ENCODE peak calls at places on chromosomes 7 and 10, in nine cellular contexts. U is psoas muscle; X is HCEC 1CT; B is left ventricle myocardium inferior; D is ovary; G is stomach; N is right cardiac atrium; Z is stimulated activated CD4-positive, alpha-beta T cell treated with anti-CD3 and anti-CD28 coated beads, TNF-alpha, amount 100 ng/mL, for 24 hours; I is head of caudate nucleus. A is an unnamed sample.

GRCh38 chr7:47478017-47478344 is 103.9 kb downstream of the TNS3 start:
- DNase-seq in U (no peak), X (no peak), B (no peak), D (no peak), G (no peak), N (no peak), Z (no peak), I (no peak), A (no peak)

GRCh38 chr7:39890411-39890810 is 59.6 kb upstream of the CDK13 start:
- DNase-seq in U (no peak), X (no peak), B (no peak), D (no peak), G (no peak), N (no peak), Z (no peak), I (no peak), A (no peak)

GRCh38 chr10:62582098-62582705 is 208.0 kb downstream of the ZNF365 start:
- DNase-seq in U (no peak), X (peak; percentile 73), B (no peak), D (no peak), G (no peak), N (no peak), Z (no peak), I (no peak), A (no peak)

GRCh38 chr10:103897241-103897774 is 20.7 kb downstream of the STN1 start:
- DNase-seq in U (no peak), X (no peak), B (no peak), D (no peak), G (no peak), N (no peak), Z (no peak), I (no peak), A (no peak)

GRCh38 chr7:75842836-75843446 is 29.3 kb upstream of the CCL24 start:
- DNase-seq in U (no peak), X (peak; percentile 98), B (no peak), D (no peak), G (peak; percentile 30), N (no peak), Z (peak; percentile 15), I (no peak), A (no peak)

GRCh38 chr10:70404906-70405824 is 1.2 kb downstream of the EIF4EBP2 start:
- DNase-seq in U (peak; percentile 79), X (peak; percentile 97), B (peak; percentile 77), D (peak; percentile 78), G (peak; percentile 74), N (peak; percentile 88), Z (peak; percentile 26), I (peak; percentile 50), A (no peak)

GRCh38 chr7:157669768-157670345 is 333.1 kb downstream of the DNAJB6 start:
- DNase-seq in U (no peak), X (no peak), B (no peak), D (no peak), G (no peak), N (no peak), Z (no peak), I (peak; percentile 27), A (no peak)

GRCh38 chr10:107687702-107688101 is 523.2 kb upstream of the SORCS1 start:
- DNase-seq in U (no peak), X (no peak), B (no peak), D (no peak), G (no peak), N (no peak), Z (no peak), I (no peak), A (no peak)

GRCh38 chr10:61900829-61901783 is at the start of gene ARID5B:
- DNase-seq in U (no peak), X (peak; percentile 75), B (no peak), D (peak; percentile 39), G (peak; percentile 68), N (peak; percentile 49), Z (peak; percentile 26), I (peak; percentile 79), A (no peak)

GRCh38 chr7:152956006-152956405 is 196.5 kb downstream of the ACTR3B start:
- DNase-seq in U (no peak), X (no peak), B (no peak), D (no peak), G (no peak), N (no peak), Z (no peak), I (no peak), A (no peak)

GRCh38 chr10:90859321-90859751 is 1.5 kb upstream of the HTR7 start:
- DNase-seq in U (no peak), X (peak; percentile 87), B (no peak), D (no peak), G (no peak), N (no peak), Z (no peak), I (no peak), A (no peak)

GRCh38 chr10:126350216-126350992 is 37.9 kb downstream of the ADAM12 start:
- DNase-seq in U (peak; percentile 20), X (peak; percentile 71), B (no peak), D (no peak), G (no peak), N (peak; percentile 72), Z (no peak), I (peak; percentile 70), A (no peak)

GRCh38 chr7:24290004-24290641 is 6.1 kb downstream of the NPY start:
- DNase-seq in U (no peak), X (peak; percentile 54), B (no peak), D (no peak), G (no peak), N (no peak), Z (peak; percentile 56), I (no peak), A (peak; percentile 44)

GRCh38 chr10:72720814-72721665 is 29.1 kb downstream of the MCU start:
- DNase-seq in U (no peak), X (no peak), B (no peak), D (no peak), G (no peak), N (no peak), Z (no peak), I (no peak), A (no peak)

GRCh38 chr10:99667108-99667751 is 7.9 kb downstream of the ENTPD7 start:
- DNase-seq in U (no peak), X (peak; percentile 92), B (no peak), D (no peak), G (no peak), N (no peak), Z (no peak), I (no peak), A (no peak)

GRCh38 chr10:5376450-5376849 is 11.7 kb downstream of the UCN3 start:
- DNase-seq in U (no peak), X (no peak), B (no peak), D (no peak), G (no peak), N (no peak), Z (no peak), I (no peak), A (no peak)

GRCh38 chr7:102830206-102830605 is 81.4 kb downstream of the FAM185A start:
- DNase-seq in U (no peak), X (no peak), B (no peak), D (no peak), G (no peak), N (no peak), Z (no peak), I (no peak), A (no peak)

GRCh38 chr10:24966962-24967361 is 14.6 kb upstream of the PRTFDC1 start:
- DNase-seq in U (no peak), X (no peak), B (no peak), D (no peak), G (no peak), N (no peak), Z (no peak), I (no peak), A (no peak)

GRCh38 chr10:29329420-29329819 is 40.5 kb downstream of the LYZL1 start:
- DNase-seq in U (no peak), X (no peak), B (no peak), D (no peak), G (no peak), N (no peak), Z (no peak), I (no peak), A (no peak)

GRCh38 chr7:8208661-8209060 is 53.3 kb downstream of the ICA1 start:
- DNase-seq in U (no peak), X (no peak), B (no peak), D (no peak), G (no peak), N (no peak), Z (no peak), I (no peak), A (no peak)

GRCh38 chr7:116528008-116528789 is 3.4 kb downstream of the CAV1 start:
- DNase-seq in U (peak; percentile 67), X (peak; percentile 95), B (peak; percentile 51), D (peak; percentile 50), G (no peak), N (peak; percentile 75), Z (no peak), I (peak; percentile 35), A (no peak)

GRCh38 chr7:139721844-139722243 is 56.0 kb downstream of the HIPK2 start:
- DNase-seq in U (no peak), X (no peak), B (no peak), D (no peak), G (no peak), N (no peak), Z (no peak), I (no peak), A (no peak)

GRCh38 chr10:6878067-6878412 is 298.0 kb upstream of the PRKCQ start:
- DNase-seq in U (no peak), X (no peak), B (no peak), D (no peak), G (no peak), N (no peak), Z (no peak), I (peak; percentile 52), A (no peak)

GRCh38 chr7:14341200-14341599 is 351.7 kb upstream of the ETV1 start:
- DNase-seq in U (no peak), X (no peak), B (no peak), D (no peak), G (no peak), N (no peak), Z (no peak), I (no peak), A (no peak)

GRCh38 chr10:71394926-71395562 is 1.7 kb upstream of the CDH23 start:
- DNase-seq in U (no peak), X (no peak), B (no peak), D (no peak), G (no peak), N (no peak), Z (no peak), I (no peak), A (no peak)

GRCh38 chr10:17734432-17735110 is 17.4 kb upstream of the TMEM236 start:
- DNase-seq in U (no peak), X (no peak), B (no peak), D (no peak), G (no peak), N (no peak), Z (no peak), I (no peak), A (no peak)

GRCh38 chr10:101063548-101064414 is 2.0 kb downstream of the KAZALD1 start:
- DNase-seq in U (no peak), X (no peak), B (no peak), D (no peak), G (no peak), N (no peak), Z (no peak), I (no peak), A (no peak)

GRCh38 chr10:127346604-127347003 is 150.2 kb upstream of the INSYN2A start:
- DNase-seq in U (no peak), X (no peak), B (no peak), D (no peak), G (no peak), N (no peak), Z (peak; percentile 14), I (no peak), A (no peak)

GRCh38 chr7:87960244-87960643 is 26.2 kb downstream of the ADAM22 start:
- DNase-seq in U (no peak), X (no peak), B (no peak), D (no peak), G (no peak), N (no peak), Z (no peak), I (no peak), A (no peak)

GRCh38 chr10:132812544-132812943 is 26.6 kb upstream of the NKX6-2 start:
- DNase-seq in U (no peak), X (no peak), B (no peak), D (no peak), G (peak; percentile 14), N (peak; percentile 35), Z (no peak), I (no peak), A (no peak)

GRCh38 chr10:22427890-22428571 is 82.7 kb downstream of the SPAG6 start:
- DNase-seq in U (no peak), X (peak; percentile 96), B (no peak), D (no peak), G (no peak), N (no peak), Z (no peak), I (no peak), A (no peak)